ENCODE peak calls at places on chromosomes 2 and 18, in four cellular contexts. X is astrocyte, N is neuronal stem cell, R is aorta. B is an unnamed sample.

GRCh38 chr18:58224425-58224750 is 180.4 kb downstream of the NEDD4L start:
- DNase-seq in R (no peak), X (peak; percentile 52), N (no peak), B (no peak)

GRCh38 chr2:191189112-191189635 is 38.4 kb upstream of the STAT4 start:
- DNase-seq in N (no peak), X (no peak), R (no peak), B (no peak)

GRCh38 chr18:57898506-57899124 is 95.5 kb upstream of the ATP8B1 start:
- DNase-seq in X (peak; percentile 82), R (no peak), N (no peak), B (no peak)

GRCh38 chr2:216849987-216850386 is 9.9 kb downstream of the TNP1 start:
- DNase-seq in R (no peak), N (no peak), X (peak; percentile 27), B (peak; percentile 75)

GRCh38 chr2:96934831-96935545 is 51.4 kb downstream of the FAM178B start:
- DNase-seq in X (no peak), N (no peak), R (no peak), B (no peak)

GRCh38 chr2:70805987-70806386 is 14.4 kb downstream of the CLEC4F start:
- DNase-seq in N (no peak), X (no peak), R (no peak), B (no peak)

GRCh38 chr2:8154270-8154669 is 527.6 kb upstream of the ID2 start:
- DNase-seq in X (no peak), R (no peak), N (no peak), B (no peak)

GRCh38 chr18:60372598-60372997 is at the start of gene MC4R:
- DNase-seq in N (peak; percentile 11), R (no peak), X (peak; percentile 74), B (no peak)

DNA sequence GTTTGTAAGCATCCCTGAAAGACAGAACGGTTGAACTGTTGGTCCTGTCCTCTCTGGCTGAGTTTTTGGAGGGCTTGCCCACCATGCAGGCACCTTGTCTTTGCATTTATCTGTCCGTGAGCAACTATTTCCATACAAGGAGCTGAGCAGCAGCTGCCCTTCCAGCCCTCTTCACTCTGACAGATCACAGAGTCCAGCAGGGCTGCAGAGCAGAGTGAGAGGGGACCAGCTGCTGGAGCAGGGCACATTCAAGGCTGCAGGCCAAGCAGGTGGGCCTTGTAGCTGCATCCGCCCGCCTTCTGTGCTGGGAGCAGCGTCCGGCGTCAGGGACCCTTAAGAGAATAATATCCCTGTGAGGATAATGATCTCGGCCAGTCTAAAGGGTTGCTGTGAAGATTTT is 9.5 kb downstream of the SMYD1 start:
- DNase-seq in N (no peak), X (no peak), R (no peak), B (no peak)
- H3K4me1 ChIP-seq in N (no peaks in the 10 kb centered on the region), X (peaks cover 5% of the 10 kb centered on the region), R (no peaks in the 10 kb centered on the region), B (peaks cover 36% of the 10 kb centered on the region)

DNA sequence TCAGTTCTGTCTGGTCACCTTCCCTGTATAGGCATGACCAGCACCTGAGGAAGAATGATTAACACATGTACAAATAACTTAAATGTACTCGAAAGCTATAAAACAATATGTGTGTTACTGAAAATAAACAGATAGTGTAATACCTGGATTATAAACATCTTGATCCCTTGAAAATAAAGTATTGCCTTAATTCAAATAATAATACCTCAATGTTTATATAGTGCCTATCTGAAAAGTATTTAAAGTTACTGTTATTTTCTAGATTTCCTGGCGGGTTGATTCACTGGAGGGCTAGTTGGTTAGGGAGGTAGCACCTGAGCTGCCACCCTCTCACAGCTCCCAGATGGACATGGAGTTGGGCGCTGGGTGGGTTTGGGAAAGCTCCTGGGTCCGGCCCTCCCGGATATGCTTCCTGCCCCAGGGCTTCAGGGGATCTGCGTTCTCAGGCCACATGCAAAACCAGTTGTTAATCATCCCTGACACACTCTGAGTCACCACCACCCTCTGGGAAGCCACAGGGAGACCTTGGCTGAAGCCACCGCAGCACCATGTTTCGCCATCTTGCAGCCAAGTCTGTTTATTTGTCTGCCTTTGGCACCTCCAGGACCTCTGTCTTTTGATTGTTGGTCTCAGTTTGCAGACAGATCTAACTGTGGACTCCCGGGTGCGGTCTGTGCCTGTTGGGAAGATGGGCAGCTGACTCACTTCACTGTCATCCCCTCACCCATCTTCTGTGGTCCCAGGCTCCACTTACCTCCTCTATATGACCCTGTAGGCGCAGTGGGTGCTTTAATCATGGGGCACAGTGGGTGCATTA is 35.3 kb downstream of the RAB31 start:
- DNase-seq in N (no peak), X (peak; percentile 96), R (peak; percentile 80), B (no peak)
- H3K4me1 ChIP-seq in N (peaks cover 20% of the 10 kb centered on the region), X (peaks cover 38% of the 10 kb centered on the region), R (peaks cover 3% of the 10 kb centered on the region), B (no peaks in the 10 kb centered on the region)

DNA sequence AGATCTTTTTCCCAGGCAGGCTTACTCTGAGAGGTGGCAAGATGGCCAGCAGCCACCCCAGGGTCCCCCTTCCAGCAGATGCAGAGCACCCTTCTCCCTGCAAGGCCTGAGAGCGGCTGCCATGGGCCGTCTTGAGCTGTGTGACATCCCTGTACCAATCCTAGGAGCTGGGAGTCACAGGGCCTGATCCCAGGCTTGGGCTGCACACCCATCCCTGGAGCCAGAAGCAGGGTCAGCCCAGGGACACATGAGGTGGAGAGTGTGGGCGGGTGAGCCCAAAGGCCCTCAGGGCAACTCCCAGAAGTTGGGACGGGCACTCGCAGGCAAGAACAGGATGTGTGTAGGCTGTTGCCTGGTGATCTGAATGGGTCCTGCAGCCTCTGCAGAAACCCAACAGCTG is 40.5 kb downstream of the CROCC2 start:
- DNase-seq in N (no peak), R (peak; percentile 70), X (no peak), B (peak; percentile 32)
- H3K4me1 ChIP-seq in N (no peaks in the 10 kb centered on the region), R (no peaks in the 10 kb centered on the region), X (no peaks in the 10 kb centered on the region), B (no peaks in the 10 kb centered on the region)

GRCh38 chr2:234459401-234460009 is 37.4 kb downstream of the ARL4C start:
- DNase-seq in R (no peak), N (no peak), X (no peak), B (no peak)
- H3K4me1 ChIP-seq in R (no peaks in the 10 kb centered on the region), N (no peaks in the 10 kb centered on the region), X (no peaks in the 10 kb centered on the region), B (no peaks in the 10 kb centered on the region)

GRCh38 chr2:206160124-206160806 is 570 bp downstream of the EEF1B2 start:
- DNase-seq in R (no peak), X (no peak), N (no peak), B (no peak)

GRCh38 chr2:206160807-206161179 is 1.1 kb downstream of the EEF1B2 start:
- DNase-seq in R (no peak), N (no peak), X (no peak), B (no peak)

GRCh38 chr2:206159346-206160123 is at the start of the genes EEF1B2 and NDUFS1:
- DNase-seq in R (peak; percentile 99), X (peak; percentile 96), N (peak; percentile 97), B (peak; percentile 98)

GRCh38 chr2:206164261-206164862 is 4.7 kb downstream of the EEF1B2 start:
- DNase-seq in X (no peak), N (peak; percentile 61), R (no peak), B (no peak)

DNA sequence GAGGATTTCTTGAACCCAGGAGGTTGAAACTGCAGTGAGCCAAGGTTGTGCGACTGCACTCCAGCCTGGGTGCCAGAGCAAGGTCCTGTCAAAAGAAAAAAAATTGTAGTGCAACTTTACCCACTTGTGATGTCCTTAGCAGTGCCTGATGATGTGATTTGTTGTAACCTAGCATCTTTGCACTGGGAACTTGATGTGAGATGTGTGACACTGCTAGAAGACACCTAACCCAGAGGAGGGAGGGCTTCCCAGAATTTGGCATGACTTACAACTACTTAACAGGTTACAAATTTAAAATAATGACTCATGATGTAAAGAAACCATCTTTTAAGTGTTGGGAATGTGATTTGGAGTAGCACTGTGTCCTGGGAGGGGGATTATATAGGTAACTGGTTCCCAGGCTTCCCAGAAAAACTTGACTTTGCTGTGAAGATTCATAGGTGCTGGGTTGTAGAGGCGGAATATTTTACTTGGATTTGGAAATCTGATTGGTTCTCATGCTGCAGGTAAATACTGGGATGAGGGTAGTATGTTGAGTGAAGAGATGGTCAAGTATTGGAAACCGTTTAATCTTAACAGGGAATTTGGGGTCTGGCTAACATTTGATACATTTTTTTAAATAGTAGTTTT is 3.7 kb downstream of the EEF1B2 start:
- DNase-seq in N (no peak), R (no peak), X (no peak), B (no peak)
- H3K4me1 ChIP-seq in N (peaks cover 9% of the 10 kb centered on the region), R (no peaks in the 10 kb centered on the region), X (peaks cover 3% of the 10 kb centered on the region), B (peaks cover 13% of the 10 kb centered on the region)

GRCh38 chr2:37154790-37155189 is 2.0 kb downstream of the EIF2AK2 start:
- DNase-seq in R (no peak), X (no peak), N (no peak), B (no peak)
- H3K4me1 ChIP-seq in R (no peaks in the 10 kb centered on the region), X (peaks cover 10% of the 10 kb centered on the region), N (peaks cover 5% of the 10 kb centered on the region), B (peaks cover 12% of the 10 kb centered on the region)

GRCh38 chr18:12862467-12862866 is 21.6 kb downstream of the PTPN2 start:
- DNase-seq in N (no peak), R (no peak), X (peak; percentile 36), B (no peak)
- H3K4me1 ChIP-seq in N (no peaks in the 10 kb centered on the region), R (no peaks in the 10 kb centered on the region), X (peaks cover 5% of the 10 kb centered on the region), B (no peaks in the 10 kb centered on the region)

GRCh38 chr18:12882416-12882815 is 1.6 kb downstream of the PTPN2 start:
- DNase-seq in N (no peak), X (no peak), R (no peak), B (no peak)
- H3K4me1 ChIP-seq in N (peaks cover 8% of the 10 kb centered on the region), X (peaks cover 7% of the 10 kb centered on the region), R (peaks cover 2% of the 10 kb centered on the region), B (peaks cover 17% of the 10 kb centered on the region)

DNA sequence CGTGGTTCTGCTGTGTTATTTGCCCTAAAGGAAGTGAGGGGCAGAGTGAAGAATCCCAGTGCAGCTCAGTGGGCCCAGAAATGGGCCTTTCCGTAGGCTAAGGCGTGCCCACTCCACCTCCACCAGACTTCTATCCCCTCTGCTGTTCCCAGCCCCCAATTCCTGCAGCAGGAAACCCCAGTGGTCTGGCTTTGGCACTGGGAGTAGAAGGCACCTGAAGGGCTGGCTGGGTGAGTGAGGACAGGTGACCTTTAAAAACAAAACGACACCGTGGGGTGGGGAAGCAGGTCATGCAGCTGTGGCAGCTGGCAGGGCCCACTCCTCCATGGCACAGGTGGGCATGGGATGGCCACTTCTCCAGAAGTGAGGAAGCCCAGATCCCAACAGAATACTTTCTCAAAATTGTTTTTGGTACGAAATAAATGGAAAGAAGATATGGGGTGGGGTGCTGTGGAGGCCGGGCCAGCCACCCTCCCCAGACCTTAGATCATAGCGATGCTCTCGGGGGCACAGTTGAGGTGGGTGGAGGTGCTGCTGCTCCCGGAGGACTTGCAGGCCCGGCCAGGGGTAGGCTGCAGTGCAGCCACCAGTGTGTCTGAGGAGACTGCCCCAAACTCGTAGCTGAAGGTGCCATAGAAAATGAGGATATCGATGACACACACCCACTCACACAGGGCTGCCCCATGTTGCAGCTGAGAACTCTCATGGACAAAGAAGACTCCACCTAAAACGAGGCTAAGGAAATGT is 3.2 kb downstream of the RNF181 start:
- DNase-seq in R (no peak), N (no peak), X (no peak), B (no peak)
- H3K4me1 ChIP-seq in R (peaks cover 3% of the 10 kb centered on the region), N (peaks cover 17% of the 10 kb centered on the region), X (peaks cover 21% of the 10 kb centered on the region), B (peaks cover 50% of the 10 kb centered on the region)

GRCh38 chr2:228103379-228103778 is 78.1 kb downstream of the SPHKAP start:
- DNase-seq in X (no peak), R (no peak), N (no peak), B (no peak)
- H3K4me1 ChIP-seq in X (no peaks in the 10 kb centered on the region), R (no peaks in the 10 kb centered on the region), N (no peaks in the 10 kb centered on the region), B (no peaks in the 10 kb centered on the region)

B was measured in sigmoid colon.